ENCODE peak calls at places on chromosomes 6 and 20, in four cellular contexts. One of them, this sample, is unnamed.
A peak's percentile ranks its signal among the peaks of the same experiment; 100 is the strongest.

GRCh38 chr6:51120016-51120415 is 301.3 kb downstream of the TFAP2B start:
- DNase-seq in activated T-cell treated with anti-CD3 and anti-CD28 coated beads for 24 hours: no peak
- DNase-seq in ACHN: no peak
- DNase-seq in CD4-positive, CD25-positive, alpha-beta regulatory T cell: no peak
- DNase-seq in this sample: no peak

GRCh38 chr6:108807928-108808327 is 40.3 kb upstream of the ARMC2 start:
- DNase-seq in activated T-cell treated with anti-CD3 and anti-CD28 coated beads for 24 hours: no peak
- DNase-seq in ACHN: no peak
- DNase-seq in CD4-positive, CD25-positive, alpha-beta regulatory T cell: no peak
- DNase-seq in this sample: no peak

GRCh38 chr6:106133040-106133439 is 46.9 kb downstream of the PRDM1 start:
- DNase-seq in activated T-cell treated with anti-CD3 and anti-CD28 coated beads for 24 hours: no peak
- DNase-seq in ACHN: no peak
- DNase-seq in CD4-positive, CD25-positive, alpha-beta regulatory T cell: no peak
- DNase-seq in this sample: no peak

GRCh38 chr20:22999756-23000155 is 35.4 kb upstream of the SSTR4 start:
- DNase-seq in activated T-cell treated with anti-CD3 and anti-CD28 coated beads for 24 hours: no peak
- DNase-seq in ACHN: peak; percentile 16
- DNase-seq in CD4-positive, CD25-positive, alpha-beta regulatory T cell: no peak
- DNase-seq in this sample: no peak

GRCh38 chr6:16436550-16436949 is 198.2 kb downstream of the GMPR start:
- DNase-seq in activated T-cell treated with anti-CD3 and anti-CD28 coated beads for 24 hours: peak; percentile 22
- DNase-seq in ACHN: no peak
- DNase-seq in CD4-positive, CD25-positive, alpha-beta regulatory T cell: peak; percentile 54
- DNase-seq in this sample: no peak

GRCh38 chr6:44983467-44984365 is 344.4 kb upstream of the RUNX2 start:
- DNase-seq in activated T-cell treated with anti-CD3 and anti-CD28 coated beads for 24 hours: no peak
- DNase-seq in ACHN: no peak
- DNase-seq in CD4-positive, CD25-positive, alpha-beta regulatory T cell: no peak
- DNase-seq in this sample: no peak

GRCh38 chr6:51352506-51353029 is 533.9 kb downstream of the TFAP2B start:
- DNase-seq in activated T-cell treated with anti-CD3 and anti-CD28 coated beads for 24 hours: no peak
- DNase-seq in ACHN: no peak
- DNase-seq in CD4-positive, CD25-positive, alpha-beta regulatory T cell: no peak
- DNase-seq in this sample: no peak

GRCh38 chr6:88611721-88612120 is 351.7 kb downstream of the RNGTT start:
- DNase-seq in activated T-cell treated with anti-CD3 and anti-CD28 coated beads for 24 hours: no peak
- DNase-seq in ACHN: no peak
- DNase-seq in CD4-positive, CD25-positive, alpha-beta regulatory T cell: no peak
- DNase-seq in this sample: no peak

GRCh38 chr20:32368930-32369329 is 10.8 kb downstream of the ASXL1 start:
- DNase-seq in activated T-cell treated with anti-CD3 and anti-CD28 coated beads for 24 hours: no peak
- DNase-seq in ACHN: peak; percentile 73
- DNase-seq in CD4-positive, CD25-positive, alpha-beta regulatory T cell: no peak
- DNase-seq in this sample: no peak

GRCh38 chr6:53315086-53315724 is 33.5 kb downstream of the ELOVL5 start:
- DNase-seq in activated T-cell treated with anti-CD3 and anti-CD28 coated beads for 24 hours: no peak
- DNase-seq in ACHN: no peak
- DNase-seq in CD4-positive, CD25-positive, alpha-beta regulatory T cell: no peak
- DNase-seq in this sample: no peak

GRCh38 chr20:44930517-44931168 is 20.8 kb downstream of the PABPC1L start:
- DNase-seq in activated T-cell treated with anti-CD3 and anti-CD28 coated beads for 24 hours: no peak
- DNase-seq in ACHN: no peak
- DNase-seq in CD4-positive, CD25-positive, alpha-beta regulatory T cell: no peak
- DNase-seq in this sample: no peak

GRCh38 chr6:105920071-105920470 is 166.1 kb upstream of the PRDM1 start:
- DNase-seq in activated T-cell treated with anti-CD3 and anti-CD28 coated beads for 24 hours: no peak
- DNase-seq in ACHN: no peak
- DNase-seq in CD4-positive, CD25-positive, alpha-beta regulatory T cell: no peak
- DNase-seq in this sample: no peak

GRCh38 chr6:131954775-131955107 is 3.6 kb upstream of the CCN2 start:
- DNase-seq in activated T-cell treated with anti-CD3 and anti-CD28 coated beads for 24 hours: no peak
- DNase-seq in ACHN: no peak
- DNase-seq in CD4-positive, CD25-positive, alpha-beta regulatory T cell: no peak
- DNase-seq in this sample: no peak

GRCh38 chr6:136788069-136788902 is 4.0 kb downstream of the MAP3K5 start:
- DNase-seq in activated T-cell treated with anti-CD3 and anti-CD28 coated beads for 24 hours: no peak
- DNase-seq in ACHN: no peak
- DNase-seq in CD4-positive, CD25-positive, alpha-beta regulatory T cell: peak; percentile 83
- DNase-seq in this sample: no peak

GRCh38 chr6:126550323-126550722 is 210.4 kb downstream of the CENPW start:
- DNase-seq in activated T-cell treated with anti-CD3 and anti-CD28 coated beads for 24 hours: no peak
- DNase-seq in ACHN: no peak
- DNase-seq in CD4-positive, CD25-positive, alpha-beta regulatory T cell: no peak
- DNase-seq in this sample: no peak

GRCh38 chr6:44251576-44252524 is 4.9 kb downstream of the HSP90AB1 start:
- DNase-seq in activated T-cell treated with anti-CD3 and anti-CD28 coated beads for 24 hours: no peak
- DNase-seq in ACHN: no peak
- DNase-seq in CD4-positive, CD25-positive, alpha-beta regulatory T cell: no peak
- DNase-seq in this sample: no peak

GRCh38 chr6:44542401-44543116 is 155.1 kb downstream of the CDC5L start:
- DNase-seq in activated T-cell treated with anti-CD3 and anti-CD28 coated beads for 24 hours: no peak
- DNase-seq in ACHN: no peak
- DNase-seq in CD4-positive, CD25-positive, alpha-beta regulatory T cell: no peak
- DNase-seq in this sample: no peak

GRCh38 chr6:18405477-18406293 is 18.5 kb downstream of the RNF144B start:
- DNase-seq in activated T-cell treated with anti-CD3 and anti-CD28 coated beads for 24 hours: no peak
- DNase-seq in ACHN: peak; percentile 77
- DNase-seq in CD4-positive, CD25-positive, alpha-beta regulatory T cell: no peak
- DNase-seq in this sample: no peak